ENCODE peak calls at places on chromosome 16, in six cellular contexts. One of them, this sample, is unnamed.

GRCh38 chr16:12390644-12391043 is 413.0 kb downstream of the CPPED1 start:
- DNase-seq in activated T-helper 1 cell treated with anti-CD3 and anti-CD28 coated beads, Interleukin-2, amount 50 U/mL, for 16 hours: no peak
- DNase-seq in endothelial cell: no peak
- DNase-seq in T-cell: no peak
- DNase-seq in RWPE1: no peak
- DNase-seq in effector memory CD4-positive, alpha-beta T cell: no peak
- DNase-seq in this sample: no peak

GRCh38 chr16:55393976-55394375 is 70.0 kb downstream of the IRX6 start:
- DNase-seq in activated T-helper 1 cell treated with anti-CD3 and anti-CD28 coated beads, Interleukin-2, amount 50 U/mL, for 16 hours: no peak
- DNase-seq in endothelial cell: no peak
- DNase-seq in T-cell: no peak
- DNase-seq in RWPE1: no peak
- DNase-seq in effector memory CD4-positive, alpha-beta T cell: no peak
- DNase-seq in this sample: no peak

GRCh38 chr16:88298882-88299745 is 83.6 kb upstream of the ZNF469 start:
- DNase-seq in activated T-helper 1 cell treated with anti-CD3 and anti-CD28 coated beads, Interleukin-2, amount 50 U/mL, for 16 hours: no peak
- DNase-seq in endothelial cell: no peak
- DNase-seq in T-cell: no peak
- DNase-seq in RWPE1: no peak
- DNase-seq in effector memory CD4-positive, alpha-beta T cell: no peak
- DNase-seq in this sample: no peak

GRCh38 chr16:69662901-69663300 is 63.5 kb downstream of the NQO1 start:
- DNase-seq in activated T-helper 1 cell treated with anti-CD3 and anti-CD28 coated beads, Interleukin-2, amount 50 U/mL, for 16 hours: no peak
- DNase-seq in endothelial cell: no peak
- DNase-seq in T-cell: no peak
- DNase-seq in RWPE1: no peak
- DNase-seq in effector memory CD4-positive, alpha-beta T cell: no peak
- DNase-seq in this sample: no peak

GRCh38 chr16:28267356-28267755 is 25.0 kb upstream of the SBK1 start:
- DNase-seq in activated T-helper 1 cell treated with anti-CD3 and anti-CD28 coated beads, Interleukin-2, amount 50 U/mL, for 16 hours: no peak
- DNase-seq in endothelial cell: no peak
- DNase-seq in T-cell: no peak
- DNase-seq in RWPE1: no peak
- DNase-seq in effector memory CD4-positive, alpha-beta T cell: no peak
- DNase-seq in this sample: no peak

GRCh38 chr16:88703486-88704309 is 2.5 kb downstream of the RNF166 start:
- DNase-seq in activated T-helper 1 cell treated with anti-CD3 and anti-CD28 coated beads, Interleukin-2, amount 50 U/mL, for 16 hours: peak
- DNase-seq in endothelial cell: no peak
- DNase-seq in T-cell: peak
- DNase-seq in RWPE1: no peak
- DNase-seq in effector memory CD4-positive, alpha-beta T cell: peak
- DNase-seq in this sample: no peak

GRCh38 chr16:19607610-19608280 is 52.2 kb downstream of the VPS35L start:
- DNase-seq in activated T-helper 1 cell treated with anti-CD3 and anti-CD28 coated beads, Interleukin-2, amount 50 U/mL, for 16 hours: no peak
- DNase-seq in endothelial cell: no peak
- DNase-seq in T-cell: no peak
- DNase-seq in RWPE1: no peak
- DNase-seq in effector memory CD4-positive, alpha-beta T cell: no peak
- DNase-seq in this sample: no peak

GRCh38 chr16:666572-666971 is 1.4 kb upstream of the RHOT2 start:
- DNase-seq in activated T-helper 1 cell treated with anti-CD3 and anti-CD28 coated beads, Interleukin-2, amount 50 U/mL, for 16 hours: no peak
- DNase-seq in endothelial cell: no peak
- DNase-seq in T-cell: no peak
- DNase-seq in RWPE1: no peak
- DNase-seq in effector memory CD4-positive, alpha-beta T cell: no peak
- DNase-seq in this sample: no peak

GRCh38 chr16:10594312-10594950 is 14.0 kb upstream of the EMP2 start:
- DNase-seq in activated T-helper 1 cell treated with anti-CD3 and anti-CD28 coated beads, Interleukin-2, amount 50 U/mL, for 16 hours: no peak
- DNase-seq in endothelial cell: no peak
- DNase-seq in T-cell: no peak
- DNase-seq in RWPE1: peak
- DNase-seq in effector memory CD4-positive, alpha-beta T cell: no peak
- DNase-seq in this sample: no peak

GRCh38 chr16:58377932-58378331 is 14.3 kb upstream of the GINS3 start:
- DNase-seq in activated T-helper 1 cell treated with anti-CD3 and anti-CD28 coated beads, Interleukin-2, amount 50 U/mL, for 16 hours: no peak
- DNase-seq in endothelial cell: no peak
- DNase-seq in T-cell: no peak
- DNase-seq in RWPE1: no peak
- DNase-seq in effector memory CD4-positive, alpha-beta T cell: no peak
- DNase-seq in this sample: no peak

GRCh38 chr16:35862242-35862641 is 2402.8 kb downstream of the TP53TG3F start:
- DNase-seq in activated T-helper 1 cell treated with anti-CD3 and anti-CD28 coated beads, Interleukin-2, amount 50 U/mL, for 16 hours: no peak
- DNase-seq in endothelial cell: no peak
- DNase-seq in T-cell: no peak
- DNase-seq in RWPE1: no peak
- DNase-seq in effector memory CD4-positive, alpha-beta T cell: no peak
- DNase-seq in this sample: no peak

GRCh38 chr16:8920676-8921625 is 38.8 kb downstream of the LITAFD start:
- DNase-seq in activated T-helper 1 cell treated with anti-CD3 and anti-CD28 coated beads, Interleukin-2, amount 50 U/mL, for 16 hours: no peak
- DNase-seq in endothelial cell: no peak
- DNase-seq in T-cell: no peak
- DNase-seq in RWPE1: no peak
- DNase-seq in effector memory CD4-positive, alpha-beta T cell: no peak
- DNase-seq in this sample: no peak

GRCh38 chr16:81204794-81205680 is 33.5 kb upstream of the BCO1 start:
- DNase-seq in activated T-helper 1 cell treated with anti-CD3 and anti-CD28 coated beads, Interleukin-2, amount 50 U/mL, for 16 hours: no peak
- DNase-seq in endothelial cell: peak
- DNase-seq in T-cell: no peak
- DNase-seq in RWPE1: peak
- DNase-seq in effector memory CD4-positive, alpha-beta T cell: no peak
- DNase-seq in this sample: peak

GRCh38 chr16:84751947-84752346 is 52.1 kb downstream of the USP10 start:
- DNase-seq in activated T-helper 1 cell treated with anti-CD3 and anti-CD28 coated beads, Interleukin-2, amount 50 U/mL, for 16 hours: no peak
- DNase-seq in endothelial cell: no peak
- DNase-seq in T-cell: no peak
- DNase-seq in RWPE1: no peak
- DNase-seq in effector memory CD4-positive, alpha-beta T cell: no peak
- DNase-seq in this sample: no peak

GRCh38 chr16:24537474-24538337 is 1.7 kb upstream of the RBBP6 start:
- DNase-seq in activated T-helper 1 cell treated with anti-CD3 and anti-CD28 coated beads, Interleukin-2, amount 50 U/mL, for 16 hours: no peak
- DNase-seq in endothelial cell: no peak
- DNase-seq in T-cell: no peak
- DNase-seq in RWPE1: no peak
- DNase-seq in effector memory CD4-positive, alpha-beta T cell: no peak
- DNase-seq in this sample: no peak

GRCh38 chr16:2919511-2920255 is 8.0 kb downstream of the FLYWCH1 start:
- DNase-seq in activated T-helper 1 cell treated with anti-CD3 and anti-CD28 coated beads, Interleukin-2, amount 50 U/mL, for 16 hours: peak
- DNase-seq in endothelial cell: peak
- DNase-seq in T-cell: peak
- DNase-seq in RWPE1: peak
- DNase-seq in effector memory CD4-positive, alpha-beta T cell: peak
- DNase-seq in this sample: peak

GRCh38 chr16:85192736-85193493 is 80.6 kb upstream of the CIBAR2 start:
- DNase-seq in activated T-helper 1 cell treated with anti-CD3 and anti-CD28 coated beads, Interleukin-2, amount 50 U/mL, for 16 hours: no peak
- DNase-seq in endothelial cell: no peak
- DNase-seq in T-cell: no peak
- DNase-seq in RWPE1: no peak
- DNase-seq in effector memory CD4-positive, alpha-beta T cell: no peak
- DNase-seq in this sample: peak

GRCh38 chr16:47499080-47499699 is 38.1 kb downstream of the PHKB start:
- DNase-seq in activated T-helper 1 cell treated with anti-CD3 and anti-CD28 coated beads, Interleukin-2, amount 50 U/mL, for 16 hours: no peak
- DNase-seq in endothelial cell: no peak
- DNase-seq in T-cell: no peak
- DNase-seq in RWPE1: no peak
- DNase-seq in effector memory CD4-positive, alpha-beta T cell: no peak
- DNase-seq in this sample: no peak

GRCh38 chr16:67445913-67446907 is 15.3 kb downstream of the HSD11B2 start:
- DNase-seq in activated T-helper 1 cell treated with anti-CD3 and anti-CD28 coated beads, Interleukin-2, amount 50 U/mL, for 16 hours: no peak
- DNase-seq in endothelial cell: no peak
- DNase-seq in T-cell: no peak
- DNase-seq in RWPE1: no peak
- DNase-seq in effector memory CD4-positive, alpha-beta T cell: no peak
- DNase-seq in this sample: no peak

GRCh38 chr16:53960954-53961616 is 257.1 kb downstream of the FTO start:
- DNase-seq in activated T-helper 1 cell treated with anti-CD3 and anti-CD28 coated beads, Interleukin-2, amount 50 U/mL, for 16 hours: no peak
- DNase-seq in endothelial cell: no peak
- DNase-seq in T-cell: no peak
- DNase-seq in RWPE1: no peak
- DNase-seq in effector memory CD4-positive, alpha-beta T cell: no peak
- DNase-seq in this sample: peak

GRCh38 chr16:17382949-17383348 is 87.8 kb downstream of the XYLT1 start:
- DNase-seq in activated T-helper 1 cell treated with anti-CD3 and anti-CD28 coated beads, Interleukin-2, amount 50 U/mL, for 16 hours: no peak
- DNase-seq in endothelial cell: no peak
- DNase-seq in T-cell: no peak
- DNase-seq in RWPE1: no peak
- DNase-seq in effector memory CD4-positive, alpha-beta T cell: no peak
- DNase-seq in this sample: no peak

GRCh38 chr16:87918314-87918713 is 18.0 kb downstream of the CA5A start:
- DNase-seq in activated T-helper 1 cell treated with anti-CD3 and anti-CD28 coated beads, Interleukin-2, amount 50 U/mL, for 16 hours: no peak
- DNase-seq in endothelial cell: no peak
- DNase-seq in T-cell: no peak
- DNase-seq in RWPE1: no peak
- DNase-seq in effector memory CD4-positive, alpha-beta T cell: no peak
- DNase-seq in this sample: no peak

GRCh38 chr16:19524866-19525723 is 1.4 kb downstream of the CCP110 start:
- DNase-seq in activated T-helper 1 cell treated with anti-CD3 and anti-CD28 coated beads, Interleukin-2, amount 50 U/mL, for 16 hours: no peak
- DNase-seq in endothelial cell: no peak
- DNase-seq in T-cell: no peak
- DNase-seq in RWPE1: peak
- DNase-seq in effector memory CD4-positive, alpha-beta T cell: no peak
- DNase-seq in this sample: no peak